ENCODE peak calls at places on chromosomes 2 and 18, in six cellular contexts. B, T, O, C, A and Q are unnamed samples.
A peak's percentile ranks its signal among the peaks of the same experiment; 100 is the strongest.

GRCh38 chr2:167069855-167070254 is 181.6 kb downstream of the XIRP2 start:
- DNase-seq in B (peak; percentile 4), T (no peak), O (no peak), C (no peak), A (no peak), Q (no peak)

GRCh38 chr2:98835831-98836385 is 100.1 kb downstream of the CRACDL start:
- DNase-seq in B (no peak), T (no peak), O (no peak), C (no peak), A (no peak), Q (no peak)

GRCh38 chr2:199163901-199164300 is 293.8 kb downstream of the SATB2 start:
- DNase-seq in B (no peak), T (no peak), O (no peak), C (peak; percentile 51), A (no peak), Q (no peak)

GRCh38 chr2:192159215-192159614 is 35.5 kb downstream of the TMEFF2 start:
- DNase-seq in B (peak; percentile 2), T (peak; percentile 20), O (no peak), C (no peak), A (no peak), Q (no peak)

GRCh38 chr2:69139778-69140177 is 126.8 kb downstream of the ANTXR1 start:
- DNase-seq in B (no peak), T (no peak), O (no peak), C (no peak), A (no peak), Q (no peak)

GRCh38 chr2:37982147-37982582 is 57.1 kb downstream of the RMDN2 start:
- DNase-seq in B (peak; percentile 58), T (peak; percentile 80), O (peak; percentile 64), C (peak; percentile 70), A (peak; percentile 69), Q (peak; percentile 60)

GRCh38 chr2:40642261-40642660 is 190.4 kb upstream of the SLC8A1 start:
- DNase-seq in B (no peak), T (peak; percentile 2), O (no peak), C (no peak), A (no peak), Q (no peak)

GRCh38 chr2:25587361-25587760 is 86.0 kb downstream of the DTNB start:
- DNase-seq in B (peak; percentile 68), T (peak; percentile 27), O (no peak), C (no peak), A (no peak), Q (peak; percentile 55)

GRCh38 chr2:171521361-171522056 is 765 bp upstream of the CYBRD1 start:
- DNase-seq in B (no peak), T (peak; percentile 3), O (no peak), C (no peak), A (no peak), Q (peak; percentile 8)

GRCh38 chr2:140154711-140155110 is 1374.5 kb upstream of the NXPH2 start:
- DNase-seq in B (no peak), T (no peak), O (no peak), C (no peak), A (no peak), Q (no peak)

GRCh38 chr2:24708537-24709152 is 84.5 kb downstream of the PTRHD1 start:
- DNase-seq in B (peak; percentile 82), T (peak; percentile 60), O (no peak), C (no peak), A (no peak), Q (peak; percentile 12)

GRCh38 chr2:150888337-150888736 is 373.3 kb downstream of the RBM43 start:
- DNase-seq in B (peak; percentile 72), T (peak; percentile 73), O (no peak), C (no peak), A (no peak), Q (no peak)

GRCh38 chr2:7012141-7012809 is 95.1 kb downstream of the RNF144A start:
- DNase-seq in B (no peak), T (peak; percentile 95), O (no peak), C (no peak), A (no peak), Q (no peak)

GRCh38 chr2:85413592-85414421 is 3.6 kb upstream of the CAPG start:
- DNase-seq in B (peak; percentile 46), T (peak; percentile 83), O (peak; percentile 69), C (no peak), A (no peak), Q (peak; percentile 52)

GRCh38 chr2:146981921-146982320 is 862.9 kb upstream of the ACVR2A start:
- DNase-seq in B (peak; percentile 24), T (peak; percentile 63), O (no peak), C (no peak), A (no peak), Q (no peak)

GRCh38 chr2:167712275-167712674 is 535.1 kb downstream of the STK39 start:
- DNase-seq in B (no peak), T (no peak), O (no peak), C (no peak), A (no peak), Q (no peak)

GRCh38 chr18:71431171-71431570 is 1113.0 kb downstream of the CBLN2 start:
- DNase-seq in B (no peak), T (no peak), O (no peak), C (no peak), A (no peak), Q (no peak)

GRCh38 chr2:219369447-219369861 is 18.3 kb downstream of the DNPEP start:
- DNase-seq in B (peak; percentile 69), T (peak; percentile 41), O (no peak), C (no peak), A (no peak), Q (peak; percentile 31)

GRCh38 chr18:74299746-74300145 is 8.0 kb upstream of the CYB5A start:
- DNase-seq in B (peak; percentile 38), T (peak; percentile 51), O (no peak), C (no peak), A (no peak), Q (no peak)

GRCh38 chr18:56286775-56287174 is 351.6 kb downstream of the TXNL1 start:
- DNase-seq in B (peak; percentile 87), T (peak; percentile 76), O (no peak), C (no peak), A (no peak), Q (peak; percentile 22)

DNA sequence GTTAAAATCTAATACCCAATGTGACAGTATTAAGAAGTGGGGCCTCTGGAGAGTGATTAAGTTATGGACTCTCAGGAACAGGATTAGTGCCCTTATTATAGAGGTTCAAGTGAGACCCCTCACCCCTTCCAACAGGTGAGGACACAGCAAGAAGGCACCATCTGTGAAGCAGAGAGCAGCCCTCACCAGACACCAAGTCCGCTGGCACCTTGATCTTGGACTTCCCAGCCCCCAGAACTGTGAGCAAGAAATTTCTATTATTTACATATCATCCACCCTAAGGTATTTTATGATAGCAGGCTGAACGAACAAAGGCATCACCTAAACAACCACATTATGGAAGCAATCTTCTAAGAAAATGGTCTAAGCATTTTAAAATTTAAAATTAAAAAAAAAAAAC is 59.0 kb downstream of the HDAC4 start:
- DNase-seq in B (no peak), T (no peak), O (no peak), C (no peak), A (no peak), Q (no peak)
- H3K4me2 ChIP-seq in B (no peak overlapping the region), T (no peak overlapping the region), O (no peak overlapping the region), C (no peak overlapping the region), A (no peak overlapping the region), Q (no peak overlapping the region)

DNA sequence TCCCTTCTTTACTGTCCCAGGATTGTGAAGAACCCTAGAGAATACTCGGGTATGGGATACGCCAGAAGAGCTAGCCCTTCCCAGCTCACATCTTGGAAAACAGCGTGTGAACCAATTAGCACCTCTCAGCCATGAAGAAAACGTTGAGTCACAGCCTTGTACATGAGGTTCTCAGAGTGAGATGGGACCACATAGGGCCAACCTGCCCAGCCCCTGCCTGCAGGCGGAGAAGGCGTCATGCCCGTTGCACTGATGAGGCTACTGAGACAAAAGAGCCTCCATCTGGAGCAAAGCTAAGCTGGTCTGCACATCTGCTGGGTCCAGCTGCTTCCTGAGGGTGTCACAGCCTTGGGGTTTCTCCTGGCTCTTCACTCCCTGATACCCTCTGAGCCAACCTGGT is 92.2 kb downstream of the LBH start:
- DNase-seq in B (no peak), T (no peak), O (no peak), C (peak; percentile 5), A (no peak), Q (no peak)
- H3K4me2 ChIP-seq in B (no peak overlapping the region), T (no peak overlapping the region), O (no peak overlapping the region), C (no peak overlapping the region), A (no peak overlapping the region), Q (no peak overlapping the region)

GRCh38 chr2:189412330-189412953 is 28.8 kb upstream of the WDR75 start:
- DNase-seq in B (peak; percentile 74), T (peak; percentile 65), O (peak; percentile 29), C (peak; percentile 39), A (peak; percentile 35), Q (peak; percentile 72)
- H3K4me2 ChIP-seq in B (peak overlapping the region; percentile 66), T (peak overlapping the region; percentile 77), O (no peak overlapping the region), C (no peak overlapping the region), A (no peak overlapping the region), Q (no peak overlapping the region)

DNA sequence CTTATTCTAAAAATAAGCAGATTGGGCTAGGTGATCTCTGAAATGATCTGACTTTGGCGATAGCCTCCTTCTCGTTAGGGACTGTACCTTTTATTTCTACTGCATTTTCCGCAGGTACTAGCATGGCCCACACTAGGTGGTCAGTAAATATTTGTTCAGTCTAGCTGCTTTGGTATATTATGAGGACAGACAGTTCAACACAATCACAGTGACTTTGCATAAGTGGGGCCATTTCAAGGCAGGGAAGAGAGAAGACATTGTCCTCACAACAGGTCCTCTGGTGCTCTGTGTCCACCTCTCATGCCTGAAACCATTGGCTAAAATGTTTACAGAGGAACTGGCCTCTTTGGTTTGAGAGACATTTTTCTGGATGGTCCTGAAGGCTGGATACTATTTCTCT is 2.8 kb upstream of the TNP1 start:
- DNase-seq in B (no peak), T (no peak), O (no peak), C (no peak), A (no peak), Q (no peak)
- H3K4me2 ChIP-seq in B (no peak overlapping the region), T (no peak overlapping the region), O (no peak overlapping the region), C (no peak overlapping the region), A (no peak overlapping the region), Q (no peak overlapping the region)

GRCh38 chr2:71568103-71568502 is 114.7 kb downstream of the DYSF start:
- DNase-seq in B (no peak), T (no peak), O (no peak), C (no peak), A (no peak), Q (no peak)
- H3K4me2 ChIP-seq in B (no peak overlapping the region), T (no peak overlapping the region), O (no peak overlapping the region), C (no peak overlapping the region), A (no peak overlapping the region), Q (no peak overlapping the region)